ENCODE peak calls at places on chromosomes 13 and 19, in eight cellular contexts. M, E, X, S, K, P, A and G are unnamed samples.

GRCh38 chr19:2449019-2449418 is 7.7 kb downstream of the LMNB2 start:
- DNase-seq in M (no peak), A (peak), S (no peak), E (no peak), X (no peak), P (no peak), K (no peak), G (no peak)

GRCh38 chr13:102402292-102402691 is 444 bp upstream of the FGF14 start:
- DNase-seq in P (peak), E (no peak), A (peak), X (peak), M (no peak), K (no peak), S (no peak), G (no peak)

GRCh38 chr13:49936943-49937273 is 768 bp upstream of the SPRYD7 start:
- DNase-seq in P (no peak), A (peak), M (no peak), K (no peak), S (no peak), E (no peak), X (no peak), G (no peak)

GRCh38 chr19:18967358-18968146 is 26.5 kb upstream of the HOMER3 start:
- DNase-seq in S (peak), X (peak), A (peak), E (peak), M (peak), K (no peak), P (peak), G (no peak)

GRCh38 chr19:30865481-30865880 is 483.8 kb downstream of the TSHZ3 start:
- DNase-seq in M (no peak), K (no peak), P (no peak), E (no peak), S (no peak), X (no peak), A (no peak), G (no peak)

GRCh38 chr19:36528921-36529518 is 949 bp upstream of the ZNF260 start:
- DNase-seq in S (no peak), X (peak), A (no peak), M (no peak), P (no peak), E (no peak), K (no peak), G (peak)

GRCh38 chr13:75507027-75508001 is 25.3 kb upstream of the TBC1D4 start:
- DNase-seq in X (no peak), P (no peak), M (no peak), S (no peak), E (no peak), K (no peak), A (no peak), G (no peak)

GRCh38 chr13:34435338-34435737 is 506.7 kb upstream of the NBEA start:
- DNase-seq in K (no peak), E (peak), X (no peak), M (no peak), S (no peak), P (peak), A (peak), G (no peak)

GRCh38 chr13:102556806-102557205 is 40.0 kb upstream of the TPP2 start:
- DNase-seq in A (peak), S (no peak), E (no peak), M (no peak), X (no peak), P (no peak), K (no peak), G (no peak)

GRCh38 chr13:101449971-101450748 is 2.3 kb upstream of the ITGBL1 start:
- DNase-seq in A (peak), P (peak), S (no peak), E (peak), M (no peak), X (no peak), K (peak), G (no peak)

GRCh38 chr19:52637718-52638585 is at the start of gene ZNF83:
- DNase-seq in X (peak), S (peak), A (peak), K (peak), M (peak), P (peak), E (peak), G (peak)

GRCh38 chr19:29263305-29264080 is 50.5 kb upstream of the UQCRFS1 start:
- DNase-seq in K (no peak), X (peak), P (no peak), S (no peak), M (no peak), A (peak), E (peak), G (no peak)

GRCh38 chr13:23570099-23570926 is at the start of gene TNFRSF19:
- DNase-seq in S (no peak), P (peak), M (no peak), K (peak), X (peak), A (peak), E (peak), G (no peak)

GRCh38 chr19:57903298-57904174 is 12.9 kb downstream of the ZNF417 start:
- DNase-seq in K (no peak), S (no peak), X (peak), A (peak), M (no peak), P (peak), E (peak), G (no peak)

GRCh38 chr13:106104281-106104901 is 431.1 kb downstream of the EFNB2 start:
- DNase-seq in E (peak), M (no peak), K (peak), A (peak), X (peak), P (peak), S (no peak), G (no peak)

GRCh38 chr13:110629735-110630134 is 14.4 kb downstream of the NAXD start:
- DNase-seq in E (no peak), S (no peak), A (no peak), X (no peak), K (no peak), P (peak), M (no peak), G (no peak)

GRCh38 chr13:101785858-101786257 is 333.4 kb downstream of the ITGBL1 start:
- DNase-seq in S (no peak), E (peak), K (no peak), M (no peak), A (peak), X (peak), P (peak), G (no peak)

GRCh38 chr13:76813874-76814273 is 72.3 kb downstream of the KCTD12 start:
- DNase-seq in P (no peak), K (no peak), A (no peak), E (no peak), M (no peak), X (peak), S (no peak), G (no peak)

GRCh38 chr19:15464394-15465385 is at the start of gene RASAL3:
- DNase-seq in S (no peak), M (no peak), P (no peak), K (no peak), X (no peak), A (no peak), E (peak), G (no peak)

GRCh38 chr13:110249326-110249725 is 57.6 kb downstream of the COL4A1 start:
- DNase-seq in M (no peak), E (no peak), S (no peak), X (no peak), P (no peak), A (no peak), K (no peak), G (no peak)

DNA sequence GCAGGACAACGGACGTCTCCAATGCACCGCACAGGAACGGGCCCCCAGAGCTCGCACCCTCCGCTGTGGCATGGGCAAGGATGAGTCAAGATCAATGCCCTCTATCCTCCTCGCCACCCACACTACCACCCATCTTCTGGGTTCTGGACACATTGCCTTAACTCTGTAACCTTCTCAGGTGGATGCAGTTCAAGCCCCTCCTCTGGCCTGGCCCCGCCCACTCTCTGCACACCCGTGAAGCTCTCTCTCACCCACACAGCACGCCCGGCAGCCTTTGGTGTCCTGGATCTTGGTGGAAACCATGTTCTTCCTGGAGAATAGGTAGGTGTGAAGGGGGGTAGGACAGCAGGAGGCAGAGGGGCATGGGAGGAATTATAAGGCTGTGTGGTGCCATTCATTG is 20.7 kb downstream of the MAP4K1 start:
- DNase-seq in E (no peak), X (no peak), S (no peak), A (no peak), M (no peak), P (no peak), K (no peak), G (no peak)
- H3K4me3 ChIP-seq in E (no peak), X (no peak), S (no peak), A (no peak), M (no peak), P (no peak), K (no peak), G (no peak)

GRCh38 chr19:3850320-3850972 is 18.4 kb downstream of the ZFR2 start:
- DNase-seq in A (no peak), M (no peak), S (no peak), K (no peak), E (no peak), P (no peak), X (no peak), G (no peak)

GRCh38 chr19:3851254-3852176 is 17.3 kb downstream of the ZFR2 start:
- DNase-seq in A (peak), P (peak), M (no peak), X (no peak), K (no peak), E (no peak), S (no peak), G (no peak)

GRCh38 chr19:3852177-3852511 is 16.7 kb downstream of the ZFR2 start:
- DNase-seq in K (no peak), X (no peak), E (no peak), P (no peak), A (no peak), M (no peak), S (no peak), G (no peak)

GRCh38 chr19:3855321-3855720 is 13.5 kb downstream of the ZFR2 start:
- DNase-seq in S (no peak), K (no peak), P (no peak), X (no peak), A (no peak), E (no peak), M (no peak), G (no peak)

DNA sequence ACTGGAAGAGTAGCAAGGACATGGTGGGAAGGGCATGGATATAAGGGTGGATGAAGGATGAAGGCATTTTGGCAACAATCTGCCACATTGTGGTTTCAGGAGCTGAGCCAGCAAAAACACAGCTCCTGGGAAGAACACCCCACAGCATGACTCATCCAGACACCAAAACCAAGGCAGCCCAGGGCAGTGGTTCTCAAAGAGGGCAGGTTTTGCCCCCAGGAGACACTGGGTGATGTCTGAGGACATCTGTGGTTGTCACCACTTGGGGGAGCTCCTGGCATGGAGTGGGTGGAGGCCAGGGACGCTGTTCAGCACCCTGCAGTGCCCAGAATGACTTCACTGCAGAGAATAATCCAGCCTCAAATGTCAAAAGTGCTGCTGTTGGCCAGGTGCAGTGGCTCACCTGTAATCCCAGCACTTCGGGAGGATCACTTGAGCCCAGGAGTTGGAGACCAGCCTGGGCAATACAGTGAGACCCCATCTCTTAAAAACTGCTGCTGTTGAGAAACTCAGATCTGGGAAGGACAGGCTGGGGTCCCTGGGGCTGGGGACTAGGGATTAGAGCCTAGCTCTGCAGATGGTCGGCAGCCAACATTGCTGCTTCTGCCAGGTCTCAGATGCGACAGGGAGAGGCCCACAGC is 16.1 kb downstream of the ZFR2 start:
- DNase-seq in E (peak), S (no peak), P (peak), X (no peak), A (peak), K (no peak), M (no peak), G (no peak)
- TF ChIP-seq CTCF in E (peak), S (peak), P (no peak), X (peak), A (no peak), K (peak), M (no peak), G (peak)

GRCh38 chr13:31069808-31070544 is 91.7 kb downstream of the HSPH1 start:
- DNase-seq in S (no peak), K (no peak), X (no peak), E (no peak), P (no peak), M (no peak), A (no peak), G (no peak)
- H3K4me3 ChIP-seq in S (no peak), K (no peak), X (no peak), E (no peak), P (no peak), M (no peak), A (no peak), G (no peak)

DNA sequence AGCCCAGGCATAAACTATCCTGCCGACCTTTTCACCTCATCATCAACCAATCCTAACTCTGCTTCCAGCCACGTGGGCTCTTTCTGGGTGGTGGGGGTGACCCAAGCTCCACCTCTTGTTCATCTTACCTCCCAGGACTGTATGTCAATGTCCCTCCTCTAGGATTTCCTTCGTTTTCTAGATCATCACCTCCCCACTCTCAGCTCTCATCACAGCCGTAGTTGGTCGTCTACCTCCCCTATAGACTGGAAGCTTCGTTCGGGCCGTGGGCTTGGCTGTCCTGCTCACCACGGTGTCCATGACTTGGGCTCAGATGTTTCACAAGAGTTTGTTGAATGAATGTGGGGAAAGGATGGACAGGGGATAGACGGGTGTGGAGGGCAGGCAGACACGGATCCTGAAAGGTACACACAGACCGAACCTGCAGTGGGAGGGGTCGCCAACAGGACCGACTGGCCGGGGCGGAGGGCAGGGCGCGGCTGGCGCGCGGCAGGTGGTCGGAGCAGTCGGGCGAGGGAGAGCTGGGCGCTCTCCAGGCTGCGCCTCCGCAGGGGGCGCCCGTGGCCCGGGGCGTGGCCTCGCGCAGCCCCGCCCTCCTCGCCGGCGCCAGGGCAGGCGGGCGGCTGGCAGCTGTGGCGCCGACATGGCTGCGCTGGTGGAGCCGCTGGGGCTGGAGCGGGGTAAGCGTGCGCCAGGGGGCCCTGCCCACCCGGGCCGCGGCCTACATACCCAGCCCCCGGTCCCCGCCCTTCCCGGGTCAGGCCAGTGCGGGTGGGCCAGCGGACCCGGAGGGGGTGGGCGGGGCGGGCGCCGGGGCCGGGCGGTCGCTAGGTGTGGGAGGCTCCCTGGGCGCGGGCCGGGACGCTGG is at the start of gene LIN7B:
- DNase-seq in S (no peak), M (no peak), X (peak), P (peak), K (no peak), E (peak), A (peak), G (no peak)
- TF ChIP-seq CTCF in S (peak), M (peak), X (peak), P (no peak), K (peak), E (no peak), A (peak), G (peak)

DNA sequence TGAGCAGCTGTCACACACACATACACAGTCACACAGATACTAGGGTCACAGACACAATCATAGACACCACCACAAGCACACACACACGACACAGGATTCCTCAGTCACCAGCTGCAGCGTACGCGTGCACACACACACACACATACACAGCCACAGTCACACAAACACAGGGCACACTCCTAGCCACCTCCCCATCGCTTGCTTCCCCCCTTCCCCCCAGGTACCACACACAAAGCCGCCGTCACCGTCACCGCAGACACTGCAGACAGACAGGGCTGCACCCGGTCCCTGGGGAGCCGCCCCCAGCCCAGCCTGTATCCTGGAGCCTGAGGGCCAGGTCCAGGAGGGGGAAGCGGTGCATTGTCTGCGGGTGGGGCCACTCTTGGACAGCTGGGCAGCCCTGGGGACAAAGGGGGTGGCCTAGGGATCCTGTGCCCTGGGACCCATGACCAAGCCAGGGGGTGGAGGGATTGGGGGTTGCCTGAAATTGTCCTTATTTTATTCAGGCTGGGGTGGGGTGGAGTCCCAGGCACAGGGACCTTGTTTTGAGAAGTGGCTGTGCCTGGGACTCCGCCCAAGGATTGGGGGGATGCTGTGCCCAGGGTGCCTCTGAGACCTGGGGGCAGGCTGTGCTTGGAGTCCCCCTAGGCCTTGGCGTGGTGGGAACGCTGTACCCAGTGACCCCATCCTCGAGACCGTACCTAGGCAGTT is 957 bp downstream of the NUMBL start:
- DNase-seq in P (peak), A (peak), K (no peak), X (no peak), E (no peak), M (no peak), S (no peak), G (no peak)
- H3K4me3 ChIP-seq in P (peak), A (peak), K (peak), X (peak), E (peak), M (peak), S (peak), G (peak)

DNA sequence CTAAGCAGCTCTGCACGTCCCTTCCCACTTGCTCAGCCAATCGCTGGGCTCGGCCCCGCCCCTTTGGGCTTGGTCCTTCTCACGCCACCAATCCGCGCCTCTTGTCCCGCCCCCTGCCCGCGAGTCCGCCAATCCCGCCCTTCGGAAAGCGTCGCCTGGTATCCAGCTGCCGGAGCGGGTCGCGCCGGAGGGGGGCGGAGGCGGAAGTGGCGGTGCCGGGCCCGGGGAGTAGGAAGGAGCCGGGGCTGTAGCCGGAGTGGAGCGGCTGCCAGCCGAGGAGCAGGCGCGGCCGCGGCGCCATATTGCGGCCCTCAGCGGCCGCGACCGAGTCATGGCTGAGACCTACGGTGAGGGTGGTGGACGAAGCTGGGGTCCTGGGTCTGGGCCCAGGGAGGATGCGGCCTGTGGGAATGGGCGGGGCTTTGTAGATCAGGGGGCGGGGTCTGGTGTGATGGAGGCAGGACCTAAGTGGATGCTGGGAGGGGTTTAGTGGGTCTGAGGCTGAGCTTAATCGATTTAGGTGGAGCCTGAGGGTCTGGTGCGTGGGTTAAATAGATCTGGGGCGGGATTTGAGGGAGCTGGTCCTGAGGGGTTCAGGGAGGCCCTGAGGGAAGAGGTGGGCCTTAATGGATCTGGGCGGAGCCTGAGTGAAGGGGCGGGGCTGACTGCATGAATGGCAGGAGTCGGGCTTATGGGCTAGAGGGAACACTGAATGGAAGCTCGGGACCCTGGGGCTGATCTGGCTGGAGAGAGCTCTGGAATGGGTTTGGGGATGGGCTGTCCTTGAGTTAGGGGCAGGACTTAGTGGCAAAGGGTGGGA is at the start of gene RAB4B:
- DNase-seq in A (peak), E (peak), P (peak), X (peak), S (peak), K (peak), M (peak), G (peak)
- TF ChIP-seq CTCF in A (no peak), E (no peak), P (no peak), X (no peak), S (peak), K (no peak), M (no peak), G (no peak)

DNA sequence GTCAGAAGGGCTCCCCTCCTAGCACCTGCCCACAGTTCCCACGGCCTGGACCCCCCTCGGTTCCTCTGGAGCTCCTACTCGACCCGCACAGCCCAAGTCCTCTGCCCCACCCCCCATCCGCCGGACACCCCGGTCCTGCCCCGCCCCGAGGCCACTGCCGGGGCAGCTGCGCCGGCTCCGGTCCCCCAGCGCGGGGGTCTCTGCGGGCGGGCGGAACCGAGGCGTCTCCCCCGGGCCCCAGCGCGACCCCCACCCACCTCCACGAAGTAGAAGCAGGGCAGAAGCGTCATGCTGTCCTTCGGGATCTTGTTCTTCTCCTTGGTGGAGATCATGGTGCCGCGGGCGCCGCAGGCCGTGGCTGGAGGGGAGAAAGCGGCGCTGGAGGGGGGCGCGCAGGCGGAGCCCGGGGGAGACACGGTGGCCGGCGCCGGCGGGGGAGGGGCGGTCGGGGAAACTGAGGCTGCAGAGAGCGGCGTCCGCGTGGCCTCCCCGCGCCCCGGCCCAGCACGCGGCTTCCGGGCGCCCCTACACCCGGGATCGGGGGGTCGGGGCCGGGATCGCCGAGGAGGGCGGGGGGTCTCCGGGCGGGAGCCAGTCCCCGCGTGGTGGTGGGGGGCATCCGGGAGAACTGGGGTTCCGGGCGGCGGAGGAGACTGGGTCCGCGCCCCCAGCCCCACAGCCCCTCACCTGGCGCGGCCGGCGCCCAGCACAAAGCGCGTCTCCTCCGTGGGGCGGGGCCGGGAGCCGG is at the start of gene PLPPR3:
- DNase-seq in M (no peak), S (no peak), X (peak), P (no peak), A (no peak), E (no peak), K (no peak), G (no peak)
- H3K4me3 ChIP-seq in M (peak), S (peak), X (peak), P (no peak), A (peak), E (peak), K (peak), G (no peak)